ENCODE peak calls at places on chromosomes 4 and X, in seven cellular contexts. C is body of pancreas, T is erythroblast, V is skeletal muscle cell, Z is GM19239, E is lower lobe of right lung, S is AG08396. O is an unnamed sample.

GRCh38 chr4:154566639-154567204 is 3.9 kb downstream of the FGB start:
- DNase-seq in C (no peak), T (no peak), V (no peak), Z (no peak), E (no peak), S (no peak), O (no peak)

GRCh38 chrX:132876509-132876837 is 82.0 kb downstream of the HS6ST2 start:
- DNase-seq in C (no peak), T (no peak), V (no peak), Z (no peak), E (no peak), S (no peak), O (no peak)

GRCh38 chrX:41407816-41408215 is 39.3 kb upstream of the NYX start:
- DNase-seq in C (no peak), T (no peak), V (no peak), Z (no peak), E (no peak), S (no peak), O (no peak)

GRCh38 chrX:34343001-34343400 is 210.9 kb upstream of the FAM47A start:
- DNase-seq in C (no peak), T (no peak), V (no peak), Z (no peak), E (no peak), S (no peak), O (no peak)

GRCh38 chr4:117770269-117771087 is 263.8 kb upstream of the NDST3 start:
- DNase-seq in C (no peak), T (no peak), V (no peak), Z (no peak), E (no peak), S (no peak), O (no peak)

GRCh38 chr4:95701500-95701899 is 138.4 kb upstream of the PDHA2 start:
- DNase-seq in C (no peak), T (no peak), V (peak; percentile 4), Z (no peak), E (no peak), S (no peak), O (no peak)

GRCh38 chrX:48505481-48505880 is 3.3 kb upstream of the PORCN start:
- DNase-seq in C (peak; percentile 20), T (no peak), V (no peak), Z (no peak), E (no peak), S (no peak), O (no peak)

GRCh38 chr4:76447326-76447954 is 12.4 kb downstream of the SHROOM3 start:
- DNase-seq in C (no peak), T (no peak), V (no peak), Z (no peak), E (no peak), S (no peak), O (peak; percentile 21)

GRCh38 chr4:19809989-19810388 is 441.7 kb upstream of the SLIT2 start:
- DNase-seq in C (no peak), T (no peak), V (no peak), Z (no peak), E (no peak), S (no peak), O (no peak)

GRCh38 chrX:40170830-40171512 is 73.2 kb upstream of the BCOR start:
- DNase-seq in C (no peak), T (no peak), V (no peak), Z (no peak), E (no peak), S (no peak), O (peak; percentile 13)

GRCh38 chrX:108415891-108416290 is 22.3 kb downstream of the COL4A6 start:
- DNase-seq in C (no peak), T (no peak), V (no peak), Z (no peak), E (no peak), S (no peak), O (no peak)

GRCh38 chr4:155600246-155600645 is 66.4 kb upstream of the GUCY1A1 start:
- DNase-seq in C (no peak), T (no peak), V (no peak), Z (no peak), E (no peak), S (no peak), O (no peak)

GRCh38 chr4:147924604-147925412 is 192.9 kb downstream of the ARHGAP10 start:
- DNase-seq in C (peak; percentile 35), T (no peak), V (no peak), Z (no peak), E (no peak), S (peak; percentile 15), O (peak; percentile 42)

GRCh38 chrX:117972681-117973080 is 143.9 kb downstream of the KLHL13 start:
- DNase-seq in C (no peak), T (no peak), V (no peak), Z (no peak), E (no peak), S (peak; percentile 8), O (no peak)

GRCh38 chrX:123854329-123854728 is 5.5 kb upstream of the XIAP start:
- DNase-seq in C (no peak), T (no peak), V (no peak), Z (no peak), E (no peak), S (no peak), O (peak; percentile 46)

GRCh38 chr4:119394826-119395225 is 72.9 kb upstream of the FABP2 start:
- DNase-seq in C (no peak), T (no peak), V (no peak), Z (no peak), E (no peak), S (no peak), O (no peak)

GRCh38 chrX:45749375-45749774 is 548.7 kb upstream of the DIPK2B start:
- DNase-seq in C (no peak), T (no peak), V (no peak), Z (no peak), E (no peak), S (no peak), O (no peak)

GRCh38 chr4:186137193-186137792 is 32.8 kb downstream of the FAM149A start:
- DNase-seq in C (peak; percentile 33), T (no peak), V (no peak), Z (no peak), E (no peak), S (peak; percentile 37), O (peak; percentile 64)

GRCh38 chr4:27018910-27019309 is 158.3 kb downstream of the STIM2 start:
- DNase-seq in C (no peak), T (no peak), V (no peak), Z (no peak), E (no peak), S (no peak), O (no peak)

GRCh38 chrX:83305381-83305780 is 202.7 kb upstream of the POU3F4 start:
- DNase-seq in C (no peak), T (no peak), V (no peak), Z (no peak), E (no peak), S (no peak), O (no peak)

GRCh38 chrX:116436358-116436816 is at the start of gene SLC6A14:
- DNase-seq in C (peak; percentile 1), T (no peak), V (no peak), Z (no peak), E (peak; percentile 63), S (no peak), O (no peak)

GRCh38 chr4:71680706-71681105 is 103.2 kb downstream of the GC start:
- DNase-seq in C (no peak), T (no peak), V (no peak), Z (no peak), E (no peak), S (no peak), O (peak; percentile 44)

GRCh38 chr4:56698329-56698728 is 17.2 kb upstream of the HOPX start:
- DNase-seq in C (no peak), T (no peak), V (peak; percentile 20), Z (no peak), E (peak; percentile 66), S (peak; percentile 53), O (no peak)

GRCh38 chr4:174873931-174874330 is 44.2 kb upstream of the ADAM29 start:
- DNase-seq in C (no peak), T (no peak), V (no peak), Z (no peak), E (no peak), S (no peak), O (peak; percentile 4)

GRCh38 chrX:52867610-52868348 is at the start of gene XAGE3:
- DNase-seq in C (no peak), T (no peak), V (no peak), Z (no peak), E (no peak), S (no peak), O (no peak)

GRCh38 chr4:152072001-152072485 is 311.2 kb upstream of the GATB start:
- DNase-seq in C (no peak), T (no peak), V (no peak), Z (no peak), E (no peak), S (peak; percentile 55), O (peak; percentile 29)

GRCh38 chr4:972651-973424 is 531 bp downstream of the DGKQ start:
- DNase-seq in C (no peak), T (peak; percentile 45), V (no peak), Z (peak; percentile 85), E (peak; percentile 72), S (peak; percentile 78), O (peak; percentile 74)

GRCh38 chr4:166012129-166013078 is 139.4 kb downstream of the TLL1 start:
- DNase-seq in C (no peak), T (no peak), V (no peak), Z (no peak), E (no peak), S (no peak), O (peak; percentile 1)

O was measured in GM03348.